ENCODE peak calls at places on chromosomes 4 and X, in nine cellular contexts. G is endothelial cell of umbilical vein, O is GM10248, M is suprapubic skin, I is esophagus muscularis mucosa, A is MCF 10A, L is GM13976, C is uterus, J is GM20000. P is an unnamed sample.

GRCh38 chr4:102554482-102554881 is 53.3 kb downstream of the NFKB1 start:
- DNase-seq in G (no peak), O (no peak), M (no peak), I (no peak), A (no peak), L (no peak), C (peak), J (no peak), P (no peak)

GRCh38 chr4:97917115-97917514 is 226.2 kb downstream of the STPG2 start:
- DNase-seq in G (no peak), O (no peak), M (no peak), I (no peak), A (no peak), L (no peak), C (no peak), J (no peak), P (no peak)

GRCh38 chr4:128718793-128719192 is 90.7 kb upstream of the JADE1 start:
- DNase-seq in G (no peak), O (no peak), M (no peak), I (no peak), A (no peak), L (no peak), C (no peak), J (no peak), P (no peak)

GRCh38 chrX:72016881-72017783 is 106.5 kb downstream of the NHSL2 start:
- DNase-seq in G (no peak), O (no peak), M (no peak), I (no peak), A (no peak), L (no peak), C (no peak), J (no peak), P (no peak)

GRCh38 chr4:797066-797465 is 28.9 kb downstream of the CPLX1 start:
- DNase-seq in G (no peak), O (no peak), M (no peak), I (no peak), A (no peak), L (no peak), C (no peak), J (no peak), P (no peak)

GRCh38 chrX:154457491-154458115 is 478 bp upstream of the PLXNA3 start:
- DNase-seq in G (no peak), O (peak), M (no peak), I (no peak), A (peak), L (peak), C (no peak), J (peak), P (no peak)

GRCh38 chr4:148787831-148788477 is 345.7 kb upstream of the NR3C2 start:
- DNase-seq in G (no peak), O (no peak), M (no peak), I (no peak), A (peak), L (no peak), C (no peak), J (no peak), P (peak)

GRCh38 chr4:57104706-57105560 is 5.3 kb downstream of the IGFBP7 start:
- DNase-seq in G (no peak), O (no peak), M (no peak), I (no peak), A (no peak), L (no peak), C (no peak), J (no peak), P (no peak)

GRCh38 chrX:80016182-80016581 is 1.6 kb downstream of the TBX22 start:
- DNase-seq in G (no peak), O (no peak), M (no peak), I (no peak), A (peak), L (no peak), C (no peak), J (no peak), P (no peak)

GRCh38 chr4:58274553-58274952 is 1164.4 kb upstream of the IGFBP7 start:
- DNase-seq in G (no peak), O (no peak), M (no peak), I (no peak), A (no peak), L (no peak), C (no peak), J (no peak), P (no peak)

GRCh38 chr4:94208918-94209317 is 1.3 kb downstream of the SMARCAD1 start:
- DNase-seq in G (no peak), O (no peak), M (no peak), I (no peak), A (no peak), L (no peak), C (no peak), J (no peak), P (no peak)

GRCh38 chr4:138275216-138275615 is 33.1 kb upstream of the SLC7A11 start:
- DNase-seq in G (no peak), O (no peak), M (no peak), I (no peak), A (no peak), L (no peak), C (no peak), J (no peak), P (no peak)

GRCh38 chr4:70183168-70183939 is 12.2 kb upstream of the ODAM start:
- DNase-seq in G (peak), O (peak), M (no peak), I (no peak), A (peak), L (no peak), C (no peak), J (peak), P (no peak)

GRCh38 chr4:177293208-177294018 is 16.3 kb upstream of the NEIL3 start:
- DNase-seq in G (no peak), O (no peak), M (no peak), I (no peak), A (no peak), L (no peak), C (no peak), J (no peak), P (no peak)

GRCh38 chr4:113645771-113646455 is 115.6 kb downstream of the CAMK2D start:
- DNase-seq in G (peak), O (no peak), M (no peak), I (no peak), A (peak), L (no peak), C (no peak), J (no peak), P (peak)

GRCh38 chr4:118969359-118969758 is 80.7 kb downstream of the SYNPO2 start:
- DNase-seq in G (peak), O (no peak), M (no peak), I (peak), A (peak), L (no peak), C (peak), J (no peak), P (no peak)

GRCh38 chr4:109065006-109065405 is 237.5 kb downstream of the COL25A1 start:
- DNase-seq in G (no peak), O (no peak), M (no peak), I (no peak), A (no peak), L (no peak), C (no peak), J (no peak), P (no peak)

GRCh38 chr4:53196872-53197759 is 168.7 kb downstream of the SCFD2 start:
- DNase-seq in G (peak), O (peak), M (no peak), I (no peak), A (peak), L (peak), C (no peak), J (peak), P (peak)

GRCh38 chr4:112861378-112862317 is 187.8 kb upstream of the ANK2 start:
- DNase-seq in G (no peak), O (no peak), M (no peak), I (no peak), A (no peak), L (no peak), C (no peak), J (no peak), P (no peak)

GRCh38 chr4:100690812-100691211 is 173.0 kb upstream of the EMCN start:
- DNase-seq in G (no peak), O (no peak), M (no peak), I (no peak), A (no peak), L (no peak), C (no peak), J (no peak), P (no peak)

GRCh38 chr4:152032722-152033131 is 271.9 kb upstream of the GATB start:
- DNase-seq in G (no peak), O (no peak), M (no peak), I (peak), A (no peak), L (no peak), C (no peak), J (no peak), P (no peak)

GRCh38 chrX:38999099-38999498 is 197.8 kb downstream of the MID1IP1 start:
- DNase-seq in G (no peak), O (no peak), M (no peak), I (peak), A (no peak), L (no peak), C (no peak), J (no peak), P (no peak)

GRCh38 chr4:139763668-139764067 is 98.0 kb downstream of the MGST2 start:
- DNase-seq in G (peak), O (no peak), M (peak), I (no peak), A (no peak), L (no peak), C (no peak), J (no peak), P (no peak)

GRCh38 chrX:153765138-153766079 is 1.4 kb downstream of the PLXNB3 start:
- DNase-seq in G (peak), O (no peak), M (no peak), I (no peak), A (no peak), L (peak), C (peak), J (no peak), P (no peak)

GRCh38 chr4:107122736-107123135 is 86.6 kb upstream of the DKK2 start:
- DNase-seq in G (peak), O (no peak), M (no peak), I (no peak), A (no peak), L (no peak), C (no peak), J (no peak), P (no peak)

GRCh38 chrX:65537229-65537628 is 2.6 kb upstream of the LAS1L start:
- DNase-seq in G (no peak), O (no peak), M (no peak), I (no peak), A (no peak), L (no peak), C (no peak), J (no peak), P (no peak)

DNA sequence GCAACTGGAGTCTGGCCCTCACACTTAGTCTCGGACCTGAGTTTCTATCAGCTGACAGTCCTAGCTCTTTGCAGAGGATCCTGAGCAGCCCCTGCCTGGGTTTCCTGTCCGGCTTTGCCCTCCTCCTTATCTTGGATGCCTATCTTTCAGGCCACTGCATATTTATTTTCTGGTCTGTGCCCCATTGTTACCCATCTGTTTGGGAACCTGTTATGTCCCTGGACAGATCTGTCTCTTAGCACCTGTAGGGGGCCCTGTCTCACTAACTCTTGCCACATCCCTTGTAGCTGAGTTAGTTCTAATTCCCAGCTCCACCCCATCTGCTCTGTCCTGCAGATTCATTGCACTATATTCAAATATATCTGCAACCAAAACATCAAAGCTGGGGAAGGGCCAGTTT is 514.9 kb upstream of the LCORL start:
- DNase-seq in G (peak), O (no peak), M (no peak), I (no peak), A (peak), L (no peak), C (no peak), J (no peak), P (no peak)
- TF ChIP-seq CTCF in G (peak), O (no peak), M (no peak), I (no peak), A (no peak), L (no peak), C (no peak), J (no peak), P (no peak)

DNA sequence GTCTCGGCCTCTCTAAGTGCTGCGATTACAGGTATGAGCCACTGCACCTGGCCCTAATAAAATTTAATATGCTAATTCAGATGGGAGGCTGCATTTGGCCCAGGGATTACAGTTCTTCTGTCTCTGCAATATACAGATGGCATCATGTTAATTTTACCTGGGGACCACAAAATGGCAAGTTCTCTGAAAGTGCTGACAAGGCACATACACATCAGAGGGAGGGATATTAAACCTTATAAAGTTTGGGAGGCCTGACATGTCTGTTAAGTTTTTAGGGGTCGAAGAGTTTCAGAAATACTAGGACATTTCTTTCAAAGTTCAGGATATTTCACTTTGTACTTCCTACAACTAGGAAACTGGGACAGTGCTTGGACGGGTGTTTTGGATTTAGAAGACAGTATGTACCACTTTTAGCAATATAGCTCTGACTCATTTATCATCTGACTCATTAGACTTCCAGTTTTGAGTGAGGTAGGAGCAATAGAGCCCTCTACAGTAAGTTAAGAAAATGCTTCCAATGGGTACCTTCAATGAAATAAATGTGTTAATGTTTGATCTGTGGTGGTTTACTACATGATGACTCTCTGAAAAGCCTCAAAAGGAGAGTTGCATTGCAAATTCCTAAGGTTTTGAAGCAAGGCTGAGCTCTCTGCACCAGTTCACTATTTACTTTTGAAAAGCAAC is 981.0 kb upstream of the HS3ST1 start:
- DNase-seq in G (peak), O (no peak), M (no peak), I (no peak), A (peak), L (no peak), C (no peak), J (no peak), P (peak)
- TF ChIP-seq CTCF in G (peak), O (no peak), M (no peak), I (no peak), A (peak), L (no peak), C (no peak), J (no peak), P (peak)

GRCh38 chr4:154329939-154330338 is 161.7 kb downstream of the DCHS2 start:
- DNase-seq in G (no peak), O (no peak), M (no peak), I (no peak), A (peak), L (no peak), C (peak), J (no peak), P (no peak)

GRCh38 chr4:154328030-154328429 is 163.6 kb downstream of the DCHS2 start:
- DNase-seq in G (no peak), O (no peak), M (no peak), I (no peak), A (no peak), L (no peak), C (no peak), J (no peak), P (no peak)

GRCh38 chr4:154332681-154333421 is 158.7 kb downstream of the DCHS2 start:
- DNase-seq in G (no peak), O (peak), M (no peak), I (no peak), A (no peak), L (peak), C (no peak), J (peak), P (no peak)

GRCh38 chr4:154329268-154329858 is 162.2 kb downstream of the DCHS2 start:
- DNase-seq in G (no peak), O (peak), M (no peak), I (no peak), A (peak), L (peak), C (no peak), J (peak), P (peak)
- TF ChIP-seq CTCF in G (no peak), O (peak), M (peak), I (peak), A (peak), L (peak), C (peak), J (no peak), P (peak)

GRCh38 chr4:31045724-31046318 is 325.7 kb downstream of the PCDH7 start:
- DNase-seq in G (peak), O (no peak), M (no peak), I (no peak), A (peak), L (no peak), C (no peak), J (no peak), P (no peak)
- TF ChIP-seq CTCF in G (peak), O (peak), M (peak), I (peak), A (peak), L (no peak), C (peak), J (no peak), P (peak)